ENCODE peak calls at places on chromosomes 5 and 9, in six cellular contexts. F is NT2/D1, Z is K562, Y is HepG2, X is HCT116, J is H1. N is an unnamed sample.

GRCh38 chr5:127076730-127077129 is 3.4 kb upstream of the C5orf63 start:
- DNase-seq in X (no peak), Z (no peak), J (no peak), Y (no peak), F (no peak), N (no peak)

GRCh38 chr9:18976368-18977238 is 56.4 kb downstream of the SAXO1 start:
- DNase-seq in X (no peak), J (no peak), Z (no peak), F (no peak), Y (no peak), N (no peak)

GRCh38 chr5:54643679-54644078 is 126.1 kb downstream of the SNX18 start:
- DNase-seq in F (no peak), J (no peak), Y (no peak), Z (no peak), X (peak; percentile 8), N (no peak)

GRCh38 chr5:160938532-160938931 is 86.5 kb upstream of the ATP10B start:
- DNase-seq in X (no peak), Y (peak; percentile 24), J (no peak), F (no peak), Z (no peak), N (no peak)

GRCh38 chr9:27394154-27394825 is 97.3 kb upstream of the EQTN start:
- DNase-seq in X (no peak), Y (no peak), J (no peak), F (no peak), Z (no peak), N (no peak)

GRCh38 chr5:15574806-15575205 is 74.8 kb downstream of the FBXL7 start:
- DNase-seq in Y (no peak), J (no peak), Z (no peak), F (no peak), X (no peak), N (no peak)

GRCh38 chr9:34573599-34574325 is 15.8 kb downstream of the CNTFR start:
- DNase-seq in Z (no peak), J (no peak), Y (no peak), F (no peak), X (no peak), N (no peak)

GRCh38 chr5:118611332-118611945 is 376.9 kb downstream of the DTWD2 start:
- DNase-seq in Z (peak; percentile 26), J (peak; percentile 63), Y (peak; percentile 10), F (peak; percentile 11), X (peak; percentile 19), N (no peak)

GRCh38 chr9:111621895-111622480 is 9.1 kb upstream of the DNAJC25 start:
- DNase-seq in F (no peak), Z (peak; percentile 24), J (no peak), X (peak; percentile 39), Y (peak; percentile 47), N (no peak)

GRCh38 chr9:126383395-126384104 is 56.9 kb downstream of the MVB12B start:
- DNase-seq in Z (no peak), Y (no peak), X (no peak), F (no peak), J (peak; percentile 3), N (no peak)

GRCh38 chr5:78542321-78542840 is 106.2 kb downstream of the LHFPL2 start:
- DNase-seq in X (no peak), Z (no peak), J (no peak), F (no peak), Y (no peak), N (no peak)

GRCh38 chr5:134184155-134185135 is 7.7 kb upstream of the SKP1 start:
- DNase-seq in J (peak; percentile 90), Y (peak; percentile 62), Z (peak; percentile 81), X (peak; percentile 48), F (peak; percentile 20), N (peak; percentile 16)

GRCh38 chr9:107242073-107243063 is 40.7 kb upstream of the RAD23B start:
- DNase-seq in Z (no peak), X (no peak), F (no peak), J (no peak), Y (no peak), N (no peak)

GRCh38 chr9:137899551-137900360 is 22.2 kb downstream of the CACNA1B start:
- DNase-seq in Y (no peak), F (no peak), J (no peak), X (no peak), Z (no peak), N (no peak)

GRCh38 chr9:137902646-137903045 is 25.1 kb downstream of the CACNA1B start:
- DNase-seq in J (no peak), Y (no peak), X (no peak), F (no peak), Z (no peak), N (no peak)

GRCh38 chr9:137905740-137906139 is 28.2 kb downstream of the CACNA1B start:
- DNase-seq in J (no peak), Z (no peak), F (no peak), X (no peak), Y (no peak), N (no peak)

DNA sequence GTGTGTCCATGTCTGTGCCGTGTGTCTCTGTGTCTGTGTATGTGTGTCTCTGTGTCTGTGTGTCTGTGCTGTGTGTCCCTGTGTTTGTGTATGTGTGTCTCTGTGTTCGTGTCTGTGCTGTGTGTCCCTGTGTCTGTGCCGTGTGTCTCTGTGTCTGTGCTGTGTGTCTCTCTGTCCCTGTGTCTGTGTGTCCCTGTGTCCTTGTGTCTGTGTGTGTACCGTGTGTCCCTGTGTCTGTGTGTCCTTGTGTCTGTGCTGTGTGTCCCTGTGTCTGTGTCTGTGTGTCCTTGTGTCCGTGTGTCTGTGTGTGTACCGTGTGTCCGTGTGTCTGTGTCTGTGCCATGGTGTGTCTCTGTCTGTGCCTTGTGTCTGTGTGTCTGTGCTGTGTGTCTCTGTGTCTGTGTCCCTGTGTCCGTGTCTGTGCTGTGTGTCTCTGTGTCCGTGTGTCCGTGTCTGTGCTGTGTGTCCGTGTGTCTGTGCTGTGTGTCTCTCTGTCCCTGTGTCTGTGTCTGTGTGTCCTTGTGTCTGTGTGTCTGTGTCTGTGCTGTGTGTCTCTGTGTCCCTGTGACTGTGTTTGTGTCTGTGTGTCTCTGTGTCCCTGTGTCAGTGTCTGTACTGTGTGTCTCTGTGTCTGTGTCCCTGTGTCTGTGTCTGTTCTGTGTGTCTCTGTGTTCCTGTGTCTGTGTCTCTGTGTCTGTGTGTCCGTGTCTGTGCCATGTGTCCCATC is 23.2 kb downstream of the CACNA1B start:
- DNase-seq in J (no peak), X (no peak), F (no peak), Y (no peak), Z (no peak), N (no peak)
- TF ChIP-seq ZNF274 in J (no peak), X (no peak), F (no peak), Y (no peak), Z (no peak), N (no peak)

GRCh38 chr5:169717298-169717697 is 80.2 kb downstream of the DOCK2 start:
- DNase-seq in Y (no peak), J (no peak), F (no peak), X (no peak), Z (no peak), N (no peak)

GRCh38 chr5:169724303-169724702 is 87.2 kb downstream of the DOCK2 start:
- DNase-seq in Z (no peak), J (no peak), X (no peak), Y (no peak), F (no peak), N (no peak)

GRCh38 chr5:169723103-169723831 is 86.2 kb downstream of the DOCK2 start:
- DNase-seq in J (no peak), X (no peak), Y (no peak), Z (no peak), F (no peak), N (no peak)

GRCh38 chr5:169719360-169720314 is 82.6 kb downstream of the DOCK2 start:
- DNase-seq in F (no peak), Z (no peak), Y (no peak), X (no peak), J (no peak), N (peak; percentile 59)

DNA sequence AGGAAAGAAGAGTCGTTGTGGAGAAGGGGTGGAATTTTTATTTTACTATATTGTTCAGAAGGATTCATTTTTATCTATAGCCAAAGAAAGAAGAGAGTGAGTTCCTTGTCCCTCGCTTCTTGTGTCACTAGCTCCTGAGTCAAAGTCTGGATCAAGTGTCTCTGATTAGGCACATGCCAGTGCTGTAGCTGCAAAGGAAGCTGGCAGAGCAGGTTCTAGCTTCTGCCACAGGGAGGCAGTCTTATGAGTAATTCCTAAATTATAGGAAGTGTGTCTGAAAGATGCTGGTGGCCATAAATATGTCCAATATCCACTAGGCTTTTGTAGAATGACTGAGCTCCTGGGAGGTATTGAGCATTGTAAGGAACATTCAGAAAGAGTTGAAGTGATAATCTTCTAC is 84.7 kb downstream of the DOCK2 start:
- DNase-seq in X (no peak), J (no peak), F (no peak), Z (no peak), Y (no peak), N (no peak)
- TF ChIP-seq ZNF274 in X (no peak), J (no peak), F (no peak), Z (no peak), Y (no peak), N (no peak)

DNA sequence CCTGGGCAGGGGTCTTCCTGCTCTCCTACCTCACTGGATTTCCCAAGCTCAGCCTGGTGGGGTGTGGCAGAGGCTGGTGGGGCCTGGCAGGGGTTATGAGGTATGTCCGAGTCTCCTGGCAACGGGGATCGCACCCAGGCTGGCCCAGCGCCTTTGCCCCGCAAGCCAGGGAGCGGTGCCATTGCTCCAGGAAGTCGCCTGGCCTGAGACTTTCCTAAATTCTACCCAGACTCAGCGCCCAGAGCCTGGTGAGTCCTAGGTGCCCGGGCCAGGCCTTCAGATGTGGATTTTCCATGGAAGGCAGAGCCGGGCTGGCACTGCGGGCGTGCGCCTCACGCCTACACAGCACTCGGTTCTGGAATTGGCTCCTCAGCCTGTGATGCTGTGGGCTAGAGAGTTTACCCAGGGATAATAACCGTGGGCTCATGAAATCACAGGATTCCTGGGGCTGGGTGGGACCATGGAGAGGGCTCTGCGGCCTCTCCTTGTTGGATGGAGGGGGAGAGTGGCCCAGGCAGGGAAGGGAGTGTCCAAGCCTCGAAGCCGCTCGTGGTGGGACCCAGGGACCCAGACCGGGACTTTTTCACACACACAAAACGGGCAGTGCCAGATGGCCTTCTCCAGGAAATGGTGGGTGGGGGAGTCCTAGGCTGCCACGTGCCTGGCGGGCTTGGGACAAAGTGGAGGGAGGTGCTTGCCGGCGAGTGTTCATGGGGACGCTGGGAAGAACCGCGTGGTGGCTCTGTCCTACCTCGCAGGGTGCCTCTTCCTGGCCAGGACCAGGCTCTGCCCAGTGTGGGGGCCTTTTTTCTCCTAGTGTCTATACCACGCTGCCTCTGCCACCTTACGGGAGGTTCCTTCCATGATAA is 155.2 kb upstream of the COL5A1 start:
- DNase-seq in Z (no peak), Y (no peak), X (no peak), J (no peak), F (no peak), N (no peak)
- TF ChIP-seq ZNF274 in Z (no peak), Y (no peak), X (no peak), J (no peak), F (no peak), N (no peak)

GRCh38 chr9:120435066-120435465 is 144.9 kb downstream of the CDK5RAP2 start:
- DNase-seq in Y (no peak), Z (no peak), X (no peak), F (no peak), J (no peak), N (no peak)
- TF ChIP-seq ZNF274 in Y (no peak), Z (no peak), X (no peak), F (no peak), J (no peak), N (no peak)